ENCODE peak calls at places on chromosomes 16 and 17, in five cellular contexts. One of them, this sample, is unnamed.

GRCh38 chr16:11134722-11135121 is 121.3 kb downstream of the SOCS1 start:
- DNase-seq in heart right ventricle: no peak
- DNase-seq in fibroblast of lung: no peak
- DNase-seq in WERI-Rb-1: no peak
- DNase-seq in suprapubic skin: no peak
- DNase-seq in this sample: peak; percentile 21

GRCh38 chr16:52861614-52862022 is 191.1 kb downstream of the CHD9NB start:
- DNase-seq in heart right ventricle: no peak
- DNase-seq in fibroblast of lung: peak; percentile 1
- DNase-seq in WERI-Rb-1: peak; percentile 18
- DNase-seq in suprapubic skin: no peak
- DNase-seq in this sample: no peak

GRCh38 chr17:2954898-2955445 is 108.4 kb downstream of the OR1D5 start:
- DNase-seq in heart right ventricle: no peak
- DNase-seq in fibroblast of lung: peak; percentile 99
- DNase-seq in WERI-Rb-1: no peak
- DNase-seq in suprapubic skin: no peak
- DNase-seq in this sample: peak; percentile 92

GRCh38 chr17:70137451-70138230 is 31.7 kb upstream of the KCNJ2 start:
- DNase-seq in heart right ventricle: peak; percentile 57
- DNase-seq in fibroblast of lung: peak; percentile 96
- DNase-seq in WERI-Rb-1: no peak
- DNase-seq in suprapubic skin: peak; percentile 74
- DNase-seq in this sample: peak; percentile 95

GRCh38 chr16:85302018-85302847 is 190.0 kb upstream of the CIBAR2 start:
- DNase-seq in heart right ventricle: no peak
- DNase-seq in fibroblast of lung: peak; percentile 91
- DNase-seq in WERI-Rb-1: peak; percentile 77
- DNase-seq in suprapubic skin: no peak
- DNase-seq in this sample: no peak

GRCh38 chr17:77365584-77366186 is 224.9 kb downstream of the SEC14L1 start:
- DNase-seq in heart right ventricle: peak; percentile 59
- DNase-seq in fibroblast of lung: peak; percentile 92
- DNase-seq in WERI-Rb-1: no peak
- DNase-seq in suprapubic skin: peak; percentile 87
- DNase-seq in this sample: peak; percentile 86

GRCh38 chr17:79294459-79295071 is 219.9 kb downstream of the ENGASE start:
- DNase-seq in heart right ventricle: peak; percentile 62
- DNase-seq in fibroblast of lung: peak; percentile 34
- DNase-seq in WERI-Rb-1: no peak
- DNase-seq in suprapubic skin: no peak
- DNase-seq in this sample: peak; percentile 39

GRCh38 chr16:4880006-4880580 is 32.8 kb downstream of the UBN1 start:
- DNase-seq in heart right ventricle: no peak
- DNase-seq in fibroblast of lung: no peak
- DNase-seq in WERI-Rb-1: no peak
- DNase-seq in suprapubic skin: no peak
- DNase-seq in this sample: no peak

GRCh38 chr17:17508019-17508535 is 11.9 kb upstream of the RASD1 start:
- DNase-seq in heart right ventricle: no peak
- DNase-seq in fibroblast of lung: no peak
- DNase-seq in WERI-Rb-1: no peak
- DNase-seq in suprapubic skin: no peak
- DNase-seq in this sample: no peak

GRCh38 chr17:78883533-78884131 is 19.4 kb downstream of the CEP295NL start:
- DNase-seq in heart right ventricle: peak; percentile 85
- DNase-seq in fibroblast of lung: peak; percentile 95
- DNase-seq in WERI-Rb-1: peak; percentile 59
- DNase-seq in suprapubic skin: peak; percentile 93
- DNase-seq in this sample: peak; percentile 99

GRCh38 chr17:79777166-79777843 is 643 bp upstream of the CBX2 start:
- DNase-seq in heart right ventricle: peak; percentile 79
- DNase-seq in fibroblast of lung: peak; percentile 42
- DNase-seq in WERI-Rb-1: peak; percentile 88
- DNase-seq in suprapubic skin: peak; percentile 79
- DNase-seq in this sample: peak; percentile 54

GRCh38 chr16:23999663-24000062 is 163.9 kb downstream of the PRKCB start:
- DNase-seq in heart right ventricle: no peak
- DNase-seq in fibroblast of lung: no peak
- DNase-seq in WERI-Rb-1: no peak
- DNase-seq in suprapubic skin: no peak
- DNase-seq in this sample: no peak

GRCh38 chr16:65660390-65660789 is 538.5 kb upstream of the CDH11 start:
- DNase-seq in heart right ventricle: no peak
- DNase-seq in fibroblast of lung: peak; percentile 55
- DNase-seq in WERI-Rb-1: no peak
- DNase-seq in suprapubic skin: no peak
- DNase-seq in this sample: no peak

GRCh38 chr17:64502809-64503208 is 3.3 kb downstream of the DDX5 start:
- DNase-seq in heart right ventricle: no peak
- DNase-seq in fibroblast of lung: peak; percentile 59
- DNase-seq in WERI-Rb-1: no peak
- DNase-seq in suprapubic skin: no peak
- DNase-seq in this sample: no peak
- H3K4me3 ChIP-seq in heart right ventricle: no peak overlapping the region
- H3K4me3 ChIP-seq in fibroblast of lung: peak overlapping the region; percentile 12
- H3K4me3 ChIP-seq in WERI-Rb-1: no peak overlapping the region
- H3K4me3 ChIP-seq in suprapubic skin: peak overlapping the region; percentile 93
- H3K4me3 ChIP-seq in this sample: no peak overlapping the region

GRCh38 chr17:16304832-16305231 is 48.4 kb downstream of the CENPV start:
- DNase-seq in heart right ventricle: no peak
- DNase-seq in fibroblast of lung: peak; percentile 25
- DNase-seq in WERI-Rb-1: peak; percentile 47
- DNase-seq in suprapubic skin: no peak
- DNase-seq in this sample: peak; percentile 53
- TF ChIP-seq CTCF in heart right ventricle: no peak
- TF ChIP-seq CTCF in fibroblast of lung: peak; percentile 43
- TF ChIP-seq CTCF in WERI-Rb-1: peak; percentile 79
- TF ChIP-seq CTCF in suprapubic skin: no peak
- TF ChIP-seq CTCF in this sample: peak; percentile 59

GRCh38 chr16:2427526-2427925 is 1.7 kb upstream of the CCNF start:
- DNase-seq in heart right ventricle: no peak
- DNase-seq in fibroblast of lung: no peak
- DNase-seq in WERI-Rb-1: no peak
- DNase-seq in suprapubic skin: peak; percentile 46
- DNase-seq in this sample: no peak
- H3K4me3 ChIP-seq in heart right ventricle: no peak overlapping the region
- H3K4me3 ChIP-seq in fibroblast of lung: no peak overlapping the region
- H3K4me3 ChIP-seq in WERI-Rb-1: no peak overlapping the region
- H3K4me3 ChIP-seq in suprapubic skin: no peak overlapping the region
- H3K4me3 ChIP-seq in this sample: no peak overlapping the region

GRCh38 chr16:19874026-19874425 is 10.6 kb downstream of the GPRC5B start:
- DNase-seq in heart right ventricle: peak; percentile 14
- DNase-seq in fibroblast of lung: no peak
- DNase-seq in WERI-Rb-1: no peak
- DNase-seq in suprapubic skin: no peak
- DNase-seq in this sample: no peak

GRCh38 chr16:19872179-19872863 is 12.3 kb downstream of the GPRC5B start:
- DNase-seq in heart right ventricle: no peak
- DNase-seq in fibroblast of lung: no peak
- DNase-seq in WERI-Rb-1: no peak
- DNase-seq in suprapubic skin: no peak
- DNase-seq in this sample: no peak

GRCh38 chr16:19871721-19872120 is 12.9 kb downstream of the GPRC5B start:
- DNase-seq in heart right ventricle: no peak
- DNase-seq in fibroblast of lung: no peak
- DNase-seq in WERI-Rb-1: no peak
- DNase-seq in suprapubic skin: no peak
- DNase-seq in this sample: no peak

GRCh38 chr16:19874816-19875546 is 9.7 kb downstream of the GPRC5B start:
- DNase-seq in heart right ventricle: no peak
- DNase-seq in fibroblast of lung: no peak
- DNase-seq in WERI-Rb-1: no peak
- DNase-seq in suprapubic skin: no peak
- DNase-seq in this sample: no peak

DNA sequence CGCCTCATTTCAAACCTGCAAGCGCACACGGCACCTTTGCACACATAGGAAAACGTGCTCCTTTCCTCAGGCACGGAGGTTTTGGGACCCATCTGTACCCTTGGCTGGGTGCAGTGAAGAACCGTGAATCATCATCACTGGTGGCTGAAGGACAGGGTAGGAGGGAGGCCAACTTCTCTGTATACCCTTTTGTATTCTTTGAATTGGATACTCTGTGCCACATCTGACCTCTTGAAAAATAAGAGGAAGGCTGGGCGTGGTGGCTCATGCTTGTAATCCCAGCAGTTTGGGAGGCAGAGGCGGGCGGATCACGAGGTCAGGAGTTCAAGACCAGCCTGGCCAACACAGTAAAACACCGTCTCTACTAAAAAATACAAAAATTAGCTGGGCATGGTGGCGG is 11.7 kb downstream of the GPRC5B start:
- DNase-seq in heart right ventricle: no peak
- DNase-seq in fibroblast of lung: no peak
- DNase-seq in WERI-Rb-1: no peak
- DNase-seq in suprapubic skin: no peak
- DNase-seq in this sample: no peak
- TF ChIP-seq CTCF in heart right ventricle: no peak
- TF ChIP-seq CTCF in fibroblast of lung: no peak
- TF ChIP-seq CTCF in WERI-Rb-1: no peak
- TF ChIP-seq CTCF in suprapubic skin: no peak
- TF ChIP-seq CTCF in this sample: no peak

DNA sequence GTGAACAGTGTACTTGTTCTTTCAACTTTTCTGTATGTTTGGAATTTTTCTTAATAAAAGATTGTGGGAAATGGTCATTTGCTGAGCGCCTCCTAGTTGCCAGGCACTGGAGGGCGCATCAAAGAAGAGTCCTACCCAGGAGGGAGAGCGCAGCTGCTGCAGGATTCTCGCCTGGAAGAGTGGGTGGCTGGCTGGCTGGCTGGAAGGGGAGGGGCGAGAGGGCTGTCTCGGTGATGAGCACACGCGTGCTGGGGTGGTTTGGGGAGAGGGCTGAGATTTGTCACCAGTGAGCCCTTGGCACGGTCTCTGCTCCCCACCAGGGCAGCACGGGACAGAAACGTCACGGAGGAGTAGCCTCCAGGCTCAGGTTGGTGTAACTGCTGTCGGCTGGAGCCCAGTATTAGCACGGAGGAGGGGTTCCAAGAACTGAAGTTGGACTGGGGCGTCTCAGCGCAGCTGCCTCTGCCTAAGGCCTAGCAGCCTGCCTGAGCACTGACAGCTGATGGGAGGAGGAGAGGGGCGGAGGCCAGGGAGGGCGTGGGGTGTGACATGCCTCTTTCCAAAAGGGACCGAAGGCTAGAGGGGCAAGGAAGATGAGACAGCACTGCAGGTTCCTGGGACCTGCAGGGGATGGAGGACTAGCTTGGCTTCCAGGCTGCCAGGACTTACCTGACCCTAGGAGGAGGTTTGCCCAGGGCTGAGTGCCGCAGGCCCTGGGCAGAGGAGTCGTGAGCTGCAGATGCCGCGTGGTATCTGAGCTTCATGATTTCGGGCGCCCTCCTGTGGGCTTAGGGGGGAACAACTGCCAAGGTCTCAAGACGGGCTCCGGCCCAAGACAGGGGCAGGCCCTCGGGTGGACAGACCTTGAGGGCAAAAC is 5.7 kb downstream of the LDHD start:
- DNase-seq in heart right ventricle: peak; percentile 91
- DNase-seq in fibroblast of lung: peak; percentile 86
- DNase-seq in WERI-Rb-1: peak; percentile 88
- DNase-seq in suprapubic skin: peak; percentile 93
- DNase-seq in this sample: peak; percentile 94
- H3K4me3 ChIP-seq in heart right ventricle: no peak overlapping the region
- H3K4me3 ChIP-seq in fibroblast of lung: peak overlapping the region; percentile 32
- H3K4me3 ChIP-seq in WERI-Rb-1: peak overlapping the region; percentile 16
- H3K4me3 ChIP-seq in suprapubic skin: peak overlapping the region; percentile 35
- H3K4me3 ChIP-seq in this sample: peak overlapping the region; percentile 24

GRCh38 chr17:67772679-67773078 is 52.6 kb upstream of the BPTF start:
- DNase-seq in heart right ventricle: no peak
- DNase-seq in fibroblast of lung: no peak
- DNase-seq in WERI-Rb-1: no peak
- DNase-seq in suprapubic skin: no peak
- DNase-seq in this sample: no peak
- TF ChIP-seq CTCF in heart right ventricle: no peak
- TF ChIP-seq CTCF in fibroblast of lung: no peak
- TF ChIP-seq CTCF in WERI-Rb-1: no peak
- TF ChIP-seq CTCF in suprapubic skin: no peak
- TF ChIP-seq CTCF in this sample: no peak

DNA sequence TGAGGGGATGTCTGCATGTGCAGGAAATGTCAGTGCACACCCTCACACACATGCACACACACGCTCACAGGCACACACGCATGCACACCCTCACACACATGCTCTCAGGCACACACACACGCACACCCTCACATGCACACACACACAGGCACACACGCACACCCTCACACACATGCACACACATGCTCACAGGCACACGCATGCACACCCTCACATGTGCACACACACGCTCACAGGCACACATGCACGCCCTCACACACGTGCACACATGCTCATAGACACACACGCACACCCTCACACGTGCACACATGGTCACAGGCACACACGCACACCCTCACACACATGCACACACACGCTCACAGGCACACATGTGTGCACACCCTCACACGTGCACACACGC is 77.6 kb upstream of the ZNF469 start:
- DNase-seq in heart right ventricle: no peak
- DNase-seq in fibroblast of lung: no peak
- DNase-seq in WERI-Rb-1: no peak
- DNase-seq in suprapubic skin: no peak
- DNase-seq in this sample: no peak
- H3K4me3 ChIP-seq in heart right ventricle: no peak overlapping the region
- H3K4me3 ChIP-seq in fibroblast of lung: no peak overlapping the region
- H3K4me3 ChIP-seq in WERI-Rb-1: no peak overlapping the region
- H3K4me3 ChIP-seq in suprapubic skin: no peak overlapping the region
- H3K4me3 ChIP-seq in this sample: no peak overlapping the region

GRCh38 chr16:89290887-89291286 is 73.4 kb downstream of the ZNF778 start:
- DNase-seq in heart right ventricle: no peak
- DNase-seq in fibroblast of lung: no peak
- DNase-seq in WERI-Rb-1: peak; percentile 56
- DNase-seq in suprapubic skin: no peak
- DNase-seq in this sample: no peak
- TF ChIP-seq CTCF in heart right ventricle: no peak
- TF ChIP-seq CTCF in fibroblast of lung: no peak
- TF ChIP-seq CTCF in WERI-Rb-1: no peak
- TF ChIP-seq CTCF in suprapubic skin: no peak
- TF ChIP-seq CTCF in this sample: no peak

GRCh38 chr17:48599373-48599772 is 5.4 kb downstream of the HOXB6 start:
- DNase-seq in heart right ventricle: no peak
- DNase-seq in fibroblast of lung: no peak
- DNase-seq in WERI-Rb-1: no peak
- DNase-seq in suprapubic skin: no peak
- DNase-seq in this sample: no peak

GRCh38 chr17:48597775-48598631 is 4.4 kb upstream of the HOXB5 start:
- DNase-seq in heart right ventricle: no peak
- DNase-seq in fibroblast of lung: peak; percentile 46
- DNase-seq in WERI-Rb-1: no peak
- DNase-seq in suprapubic skin: no peak
- DNase-seq in this sample: no peak

GRCh38 chr17:48597492-48597774 is 3.9 kb upstream of the HOXB5 start:
- DNase-seq in heart right ventricle: no peak
- DNase-seq in fibroblast of lung: no peak
- DNase-seq in WERI-Rb-1: no peak
- DNase-seq in suprapubic skin: no peak
- DNase-seq in this sample: no peak

GRCh38 chr17:48600244-48601098 is 4.3 kb downstream of the HOXB6 start:
- DNase-seq in heart right ventricle: no peak
- DNase-seq in fibroblast of lung: no peak
- DNase-seq in WERI-Rb-1: no peak
- DNase-seq in suprapubic skin: no peak
- DNase-seq in this sample: no peak

GRCh38 chr17:48598727-48599126 is 5.1 kb upstream of the HOXB5 start:
- DNase-seq in heart right ventricle: no peak
- DNase-seq in fibroblast of lung: no peak
- DNase-seq in WERI-Rb-1: no peak
- DNase-seq in suprapubic skin: no peak
- DNase-seq in this sample: no peak
- H3K4me3 ChIP-seq in heart right ventricle: no peak overlapping the region
- H3K4me3 ChIP-seq in fibroblast of lung: peak overlapping the region; percentile 83
- H3K4me3 ChIP-seq in WERI-Rb-1: no peak overlapping the region
- H3K4me3 ChIP-seq in suprapubic skin: peak overlapping the region; percentile 67
- H3K4me3 ChIP-seq in this sample: no peak overlapping the region

This sample was measured in cardiac fibroblast.